ENCODE peak calls at places on chromosomes 16 and 17, in five cellular contexts. K is esophagus squamous epithelium, W is Peyer's patch, S is stomach, A is sigmoid colon. F is an unnamed sample. For H3K9me3, the result is how much of the 10 kb centered on the place peaks cover.

GRCh38 chr16:57815987-57816745 is 13.9 kb upstream of the KIFC3 start:
- DNase-seq in K (peak), W (peak), S (peak), A (peak), F (peak)

GRCh38 chr16:14264560-14264959 is 193.4 kb downstream of the MRTFB start:
- DNase-seq in K (no peak), W (no peak), S (no peak), A (no peak), F (no peak)

GRCh38 chr16:27929818-27930217 is 133.7 kb downstream of the GSG1L start:
- DNase-seq in K (no peak), W (no peak), S (no peak), A (no peak), F (no peak)

GRCh38 chr16:17321824-17322223 is 148.9 kb downstream of the XYLT1 start:
- DNase-seq in K (no peak), W (no peak), S (no peak), A (no peak), F (no peak)

GRCh38 chr16:30482366-30482765 is 9.8 kb downstream of the ITGAL start:
- DNase-seq in K (no peak), W (no peak), S (no peak), A (no peak), F (no peak)

GRCh38 chr16:11877374-11877773 is 26.0 kb upstream of the RSL1D1 start:
- DNase-seq in K (no peak), W (no peak), S (no peak), A (no peak), F (no peak)

GRCh38 chr17:21029032-21029431 is 13.8 kb downstream of the USP22 start:
- DNase-seq in K (no peak), W (no peak), S (no peak), A (no peak), F (no peak)

GRCh38 chr17:57369509-57369945 is 113.2 kb downstream of the MSI2 start:
- DNase-seq in K (no peak), W (no peak), S (no peak), A (no peak), F (no peak)

GRCh38 chr16:73878616-73879015 is 418.0 kb upstream of the PSMD7 start:
- DNase-seq in K (no peak), W (no peak), S (no peak), A (no peak), F (no peak)

GRCh38 chr16:9428355-9429005 is 337.0 kb downstream of the HAPSTR1 start:
- DNase-seq in K (no peak), W (no peak), S (no peak), A (no peak), F (no peak)

GRCh38 chr17:60139438-60140285 is 10.1 kb upstream of the CA4 start:
- DNase-seq in K (no peak), W (peak), S (peak), A (peak), F (peak)

GRCh38 chr17:6574689-6575595 is 18.6 kb upstream of the PITPNM3 start:
- DNase-seq in K (no peak), W (no peak), S (peak), A (no peak), F (peak)

GRCh38 chr17:66214893-66215528 is 14.2 kb downstream of the APOH start:
- DNase-seq in K (no peak), W (no peak), S (no peak), A (no peak), F (no peak)
- TF ChIP-seq POLR2A in K (no peak), W (no peak), S (no peak), A (no peak), F (no peak)

DNA sequence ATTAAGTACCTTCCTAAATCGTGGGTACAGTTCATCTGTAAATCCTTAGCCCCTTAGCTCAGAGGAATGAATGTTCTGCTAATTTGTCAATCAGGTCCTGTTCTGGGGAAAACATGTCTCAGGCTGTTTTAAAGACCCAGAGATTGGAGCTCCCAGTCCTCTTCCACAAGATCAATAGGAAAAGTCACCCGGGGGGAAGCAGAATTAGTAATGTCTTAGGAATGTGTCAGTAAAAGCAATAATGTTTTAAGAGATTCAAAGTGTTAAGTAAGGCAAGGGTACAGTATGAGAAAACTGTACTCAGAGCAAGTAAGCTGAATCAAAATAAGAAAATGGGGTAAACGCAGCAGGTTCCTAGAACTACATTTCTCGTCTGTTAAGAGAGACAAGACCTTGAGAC is 193.0 kb upstream of the C17orf78 start:
- DNase-seq in K (no peak), W (no peak), S (no peak), A (no peak), F (no peak)
- H3K9me3 ChIP-seq in K (under half), W (under half), S (under half), A (under half), F (under half)

GRCh38 chr17:19336938-19337711 is 25.4 kb downstream of the B9D1 start:
- DNase-seq in K (no peak), W (no peak), S (peak), A (peak), F (peak)
- TF ChIP-seq CTCF in K (peak), W (peak), S (no peak), A (peak), F (peak)

GRCh38 chr16:590165-590874 is 454 bp downstream of the RAB40C start:
- DNase-seq in K (no peak), W (no peak), S (peak), A (peak), F (no peak)
- TF ChIP-seq POLR2A in K (peak), W (peak), S (no peak), A (no peak), F (peak)

DNA sequence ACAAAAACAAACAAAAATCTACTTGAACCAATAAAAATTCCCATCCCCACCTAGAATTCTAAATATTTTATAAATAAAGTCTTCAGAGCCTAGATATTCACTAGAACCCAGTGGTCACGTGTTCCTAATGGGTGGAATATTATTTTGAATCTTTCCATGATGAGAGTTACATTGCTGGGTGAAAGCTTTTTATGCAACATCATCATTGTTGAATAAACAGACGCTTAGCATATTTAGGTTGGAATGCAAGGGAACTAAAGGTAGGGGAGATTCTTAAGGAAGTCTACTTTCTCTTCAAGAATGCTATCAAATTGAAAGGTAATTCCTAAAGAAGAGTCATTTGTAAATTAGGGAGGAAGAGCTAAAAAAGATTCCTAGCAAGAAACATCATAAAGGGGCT is 723.1 kb downstream of the WWOX start:
- DNase-seq in K (no peak), W (no peak), S (no peak), A (no peak), F (no peak)
- H3K9me3 ChIP-seq in K (under half), W (under half), S (under half), A (under half), F (under half)

DNA sequence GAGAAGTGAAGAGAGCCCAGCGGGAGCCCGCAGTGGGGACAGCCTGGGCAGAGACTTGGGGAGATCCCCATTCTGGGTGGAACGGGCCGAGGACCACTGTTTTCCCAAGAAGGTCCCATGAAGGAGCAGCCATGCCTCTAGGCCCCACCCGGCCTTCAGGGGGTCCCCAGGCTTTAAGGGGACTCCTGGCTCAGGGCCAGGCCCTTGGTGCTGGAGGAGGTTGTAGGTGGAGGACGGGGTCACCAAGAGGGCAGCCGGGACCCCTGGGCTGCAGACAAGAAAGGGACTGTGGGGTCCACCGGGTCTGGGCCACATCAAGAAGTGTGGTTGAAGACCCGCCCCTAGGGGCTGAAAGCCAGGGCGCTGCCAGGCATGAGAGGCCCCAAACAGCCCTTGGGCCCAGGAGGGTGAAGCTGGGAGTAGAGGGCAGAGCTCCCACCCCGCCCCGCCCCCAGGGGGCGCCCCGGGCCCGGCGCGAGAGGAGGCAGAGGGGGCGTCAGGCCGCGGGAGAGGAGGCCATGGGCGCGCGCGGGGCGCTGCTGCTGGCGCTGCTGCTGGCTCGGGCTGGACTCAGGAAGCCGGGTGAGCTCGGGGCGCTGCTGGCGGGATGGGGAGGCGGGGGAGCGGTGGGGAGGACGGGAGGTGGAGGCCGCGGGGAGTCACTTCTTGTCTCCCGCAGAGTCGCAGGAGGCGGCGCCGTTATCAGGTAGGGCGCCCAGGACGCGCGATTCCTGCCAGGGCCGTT is at the start of gene PRSS21:
- DNase-seq in K (no peak), W (peak), S (no peak), A (peak), F (peak)
- TF ChIP-seq CTCF in K (peak), W (no peak), S (no peak), A (no peak), F (no peak)

DNA sequence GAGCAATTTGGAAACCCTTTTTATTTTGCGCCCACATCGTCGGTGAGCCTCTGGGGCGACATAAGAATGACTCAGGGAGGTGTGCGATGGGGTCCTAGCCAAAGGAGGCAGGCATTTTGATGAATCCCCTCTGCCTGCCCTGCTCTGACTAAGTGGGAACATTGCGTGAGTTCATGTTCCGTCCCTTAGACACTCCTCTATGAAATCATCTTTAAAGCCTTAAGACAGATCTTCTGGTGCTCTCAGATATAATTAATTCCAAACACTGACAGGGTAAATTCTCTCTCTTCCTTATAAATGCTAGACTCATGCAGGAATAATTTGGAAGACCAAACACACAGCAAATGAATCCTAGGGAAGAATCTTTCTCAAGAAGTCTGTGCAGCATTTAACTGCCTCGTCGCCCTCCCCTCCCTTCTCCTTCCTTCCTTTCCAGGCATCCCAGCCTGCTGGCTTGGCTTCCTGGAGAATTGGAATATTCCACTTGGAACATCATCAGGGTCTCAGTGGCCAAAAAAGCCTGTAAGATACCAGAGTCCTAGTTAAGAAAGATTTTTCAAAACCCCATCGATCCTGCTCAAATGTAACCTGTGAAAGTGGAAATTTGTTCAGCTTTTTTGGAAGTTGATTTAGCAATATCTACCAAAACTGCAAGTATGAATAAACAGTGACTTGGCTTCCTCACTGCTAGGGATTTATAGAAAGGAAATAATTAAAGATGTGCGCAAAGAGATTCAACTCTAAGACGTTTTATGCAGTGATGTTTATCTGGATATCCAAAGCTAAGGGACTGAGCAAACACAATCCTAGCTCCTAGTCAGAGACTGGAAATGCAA is 52.5 kb upstream of the FOXF1 start:
- DNase-seq in K (no peak), W (no peak), S (no peak), A (peak), F (peak)
- TF ChIP-seq POLR2A in K (no peak), W (no peak), S (no peak), A (no peak), F (no peak)

GRCh38 chr16:5665770-5666169 is 568.2 kb upstream of the EEF2KMT start:
- DNase-seq in K (no peak), W (no peak), S (no peak), A (no peak), F (no peak)
- H3K9me3 ChIP-seq in K (under half), W (under half), S (under half), A (under half), F (under half)

GRCh38 chr17:64145460-64145750 is 15.5 kb upstream of the ERN1 start:
- DNase-seq in K (no peak), W (no peak), S (no peak), A (no peak), F (no peak)
- TF ChIP-seq CTCF in K (no peak), W (no peak), S (no peak), A (no peak), F (no peak)

F was measured in transverse colon.